ENCODE peak calls at places on chromosomes 2 and 18, in eight cellular contexts. N is heart right ventricle; F is CD8-positive, alpha-beta memory T cell; B is right atrium auricular region; I is CD4-positive, alpha-beta memory T cell; U is right cardiac atrium; A is stomach; Q is kidney. O is an unnamed sample.

GRCh38 chr18:50340078-50340477 is 34.8 kb upstream of the SKA1 start:
- DNase-seq in N (no peak), F (no peak), B (no peak), I (no peak), U (no peak), A (no peak), Q (no peak), O (no peak)

GRCh38 chr2:55090702-55091101 is 40.5 kb upstream of the RTN4 start:
- DNase-seq in N (no peak), F (no peak), B (no peak), I (no peak), U (no peak), A (no peak), Q (no peak), O (no peak)

GRCh38 chr18:68275616-68276015 is 439.3 kb downstream of the TMX3 start:
- DNase-seq in N (no peak), F (no peak), B (no peak), I (no peak), U (no peak), A (no peak), Q (no peak), O (no peak)

GRCh38 chr2:168700615-168701245 is 101.7 kb upstream of the NOSTRIN start:
- DNase-seq in N (no peak), F (no peak), B (no peak), I (no peak), U (no peak), A (no peak), Q (peak; percentile 51), O (no peak)

GRCh38 chr2:217798743-217799552 is 203.8 kb downstream of the TNS1 start:
- DNase-seq in N (peak; percentile 34), F (no peak), B (peak; percentile 63), I (no peak), U (no peak), A (peak; percentile 26), Q (no peak), O (no peak)

GRCh38 chr2:196277002-196277401 is 105.6 kb upstream of the STK17B start:
- DNase-seq in N (no peak), F (peak; percentile 63), B (no peak), I (peak; percentile 62), U (no peak), A (no peak), Q (no peak), O (no peak)

GRCh38 chr2:120978359-120979050 is 242.8 kb downstream of the GLI2 start:
- DNase-seq in N (no peak), F (no peak), B (no peak), I (no peak), U (no peak), A (no peak), Q (peak; percentile 56), O (no peak)

GRCh38 chr2:25250331-25251031 is 82.1 kb upstream of the POMC start:
- DNase-seq in N (no peak), F (peak; percentile 38), B (no peak), I (no peak), U (peak; percentile 57), A (no peak), Q (no peak), O (no peak)

GRCh38 chr18:58929206-58929605 is 64.5 kb downstream of the ZNF532 start:
- DNase-seq in N (no peak), F (no peak), B (no peak), I (no peak), U (no peak), A (no peak), Q (no peak), O (no peak)

GRCh38 chr2:179332903-179333302 is 68.3 kb upstream of the SESTD1 start:
- DNase-seq in N (no peak), F (no peak), B (no peak), I (no peak), U (no peak), A (no peak), Q (no peak), O (no peak)

GRCh38 chr2:439540-440465 is 151.9 kb upstream of the ALKAL2 start:
- DNase-seq in N (no peak), F (no peak), B (no peak), I (no peak), U (no peak), A (no peak), Q (peak; percentile 75), O (no peak)

GRCh38 chr2:111250448-111251030 is 129.8 kb downstream of the BCL2L11 start:
- DNase-seq in N (no peak), F (no peak), B (no peak), I (no peak), U (no peak), A (no peak), Q (no peak), O (no peak)

GRCh38 chr2:166375736-166376487 is at the start of gene SCN9A:
- DNase-seq in N (peak; percentile 51), F (peak; percentile 2), B (peak; percentile 62), I (no peak), U (peak; percentile 86), A (peak; percentile 69), Q (peak; percentile 91), O (peak; percentile 5)

GRCh38 chr18:34631071-34631470 is 79.0 kb upstream of the DTNA start:
- DNase-seq in N (no peak), F (no peak), B (no peak), I (no peak), U (no peak), A (no peak), Q (no peak), O (no peak)

GRCh38 chr18:9825571-9826073 is 60.2 kb upstream of the TXNDC2 start:
- DNase-seq in N (no peak), F (no peak), B (no peak), I (no peak), U (no peak), A (no peak), Q (no peak), O (no peak)

GRCh38 chr2:68853035-68853434 is 18.2 kb downstream of the BMP10 start:
- DNase-seq in N (no peak), F (no peak), B (no peak), I (no peak), U (no peak), A (no peak), Q (no peak), O (no peak)

GRCh38 chr2:108884629-108885028 is 98.1 kb downstream of the CCDC138 start:
- DNase-seq in N (no peak), F (no peak), B (no peak), I (no peak), U (no peak), A (no peak), Q (no peak), O (no peak)
- H3K27ac ChIP-seq in N (no peak overlapping the region), F (no peak overlapping the region), B (no peak overlapping the region), I (no peak overlapping the region), U (no peak overlapping the region), A (no peak overlapping the region), Q (no peak overlapping the region), O (no peak overlapping the region)

DNA sequence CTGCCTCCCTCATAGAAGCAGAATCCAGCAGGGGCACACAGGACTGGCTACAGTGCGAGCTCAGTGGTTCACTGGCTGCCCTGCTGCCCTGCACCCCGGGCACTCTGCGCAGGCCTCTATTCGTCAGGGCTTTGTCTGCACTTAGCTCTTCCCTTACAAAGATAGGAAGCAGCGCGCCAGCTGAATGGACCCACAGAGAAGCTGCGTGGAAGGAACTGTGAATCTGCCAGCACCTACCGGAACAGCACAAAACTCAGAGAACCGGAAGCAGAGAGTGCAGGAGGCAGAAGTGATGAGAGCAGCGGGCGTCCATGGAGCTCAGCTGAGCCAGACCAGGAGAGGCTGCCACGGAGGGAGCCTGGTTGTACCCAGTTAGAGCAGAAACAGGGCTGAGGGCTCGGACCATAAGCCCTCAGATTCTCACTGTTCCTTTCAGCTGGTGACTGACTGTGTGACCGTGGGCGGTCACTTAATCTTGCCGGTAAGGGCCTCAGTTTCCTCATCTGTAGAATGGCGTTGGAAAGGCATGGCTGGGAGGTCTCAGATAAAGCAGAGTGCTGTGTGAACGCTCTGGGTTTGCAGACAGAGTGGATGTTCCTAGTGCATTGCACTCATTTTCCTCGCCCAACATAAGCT is 23.1 kb upstream of the SLC66A3 start:
- DNase-seq in N (no peak), F (no peak), B (no peak), I (no peak), U (peak; percentile 45), A (no peak), Q (no peak), O (no peak)
- H3K27ac ChIP-seq in N (no peak overlapping the region), F (no peak overlapping the region), B (no peak overlapping the region), I (no peak overlapping the region), U (no peak overlapping the region), A (peak overlapping the region; percentile 77), Q (no peak overlapping the region), O (no peak overlapping the region)

DNA sequence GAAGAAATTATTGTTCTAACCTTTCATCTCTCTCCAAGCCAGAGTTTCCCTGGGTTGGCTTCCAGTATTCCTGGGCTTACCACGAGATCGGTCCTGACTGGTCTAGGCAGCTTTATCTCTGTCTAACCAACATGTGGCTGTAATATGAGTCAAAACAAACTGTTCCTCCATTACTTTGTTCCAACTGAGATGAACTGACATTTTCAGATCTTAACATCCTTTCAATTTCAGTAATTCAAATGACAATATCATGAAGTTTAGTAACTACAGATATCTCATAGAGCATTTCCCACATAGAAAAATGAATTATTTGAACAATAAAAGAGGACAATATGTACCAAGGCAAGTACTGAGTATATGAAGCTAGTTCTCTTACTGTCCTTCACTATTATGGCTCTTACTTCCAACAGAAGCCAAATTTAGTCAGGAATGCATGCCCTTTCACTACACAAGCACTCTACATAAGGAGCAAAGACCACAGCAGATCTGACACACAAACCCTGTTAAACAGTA is 15.5 kb downstream of the SLC25A12 start:
- DNase-seq in N (peak; percentile 23), F (no peak), B (peak; percentile 66), I (no peak), U (peak; percentile 53), A (peak; percentile 29), Q (no peak), O (no peak)
- H3K27ac ChIP-seq in N (peak overlapping the region; percentile 81), F (peak overlapping the region; percentile 16), B (peak overlapping the region; percentile 87), I (no peak overlapping the region), U (peak overlapping the region; percentile 77), A (peak overlapping the region; percentile 55), Q (no peak overlapping the region), O (no peak overlapping the region)

GRCh38 chr2:23666241-23667025 is 260.5 kb downstream of the ATAD2B start:
- DNase-seq in N (no peak), F (no peak), B (no peak), I (no peak), U (no peak), A (no peak), Q (no peak), O (no peak)

GRCh38 chr2:23673082-23673481 is 253.8 kb downstream of the ATAD2B start:
- DNase-seq in N (no peak), F (no peak), B (no peak), I (no peak), U (no peak), A (no peak), Q (no peak), O (no peak)

GRCh38 chr2:23669413-23670244 is 257.3 kb downstream of the ATAD2B start:
- DNase-seq in N (peak; percentile 84), F (no peak), B (peak; percentile 78), I (no peak), U (peak; percentile 96), A (peak; percentile 36), Q (peak; percentile 94), O (no peak)

GRCh38 chr2:23668756-23669304 is 258.1 kb downstream of the ATAD2B start:
- DNase-seq in N (no peak), F (no peak), B (no peak), I (no peak), U (no peak), A (no peak), Q (peak; percentile 65), O (no peak)

DNA sequence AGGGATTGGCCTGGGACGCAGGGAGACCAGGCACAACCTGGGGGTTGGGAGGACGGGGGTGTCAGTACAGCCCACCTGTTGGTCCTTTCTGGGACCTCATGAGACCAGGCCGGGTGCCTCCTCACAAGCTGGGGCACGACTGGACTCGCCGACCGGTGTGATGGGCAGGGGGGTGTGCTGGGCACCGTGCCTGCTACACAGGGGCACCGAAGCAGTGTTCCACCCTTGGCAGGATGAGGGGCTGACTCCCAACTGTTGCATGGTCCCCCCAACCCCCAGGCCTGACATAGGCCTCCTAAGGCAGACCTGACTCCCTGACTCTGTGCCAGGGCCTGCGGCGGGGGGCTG is 256.7 kb downstream of the ATAD2B start:
- DNase-seq in N (no peak), F (no peak), B (no peak), I (no peak), U (no peak), A (no peak), Q (no peak), O (no peak)
- H3K27ac ChIP-seq in N (no peak overlapping the region), F (no peak overlapping the region), B (no peak overlapping the region), I (no peak overlapping the region), U (no peak overlapping the region), A (peak overlapping the region; percentile 42), Q (peak overlapping the region; percentile 65), O (no peak overlapping the region)

O was measured in CD4-positive, alpha-beta T cell.